ENCODE peak calls at places on chromosome 2, in six cellular contexts. M is activated naive CD4-positive, alpha-beta T cell; U is aorta; N is omental fat pad; O is Daoy; K is stimulated activated CD8-positive, alpha-beta memory T cell treated with anti-CD3 and anti-CD28 coated beads, Interleukin-7, amount 100 ng/mL, for 1 hour. C is an unnamed sample.

GRCh38 chr2:72533767-72534166 is 292.1 kb downstream of the EXOC6B start:
- DNase-seq in K (no peak), U (no peak), M (no peak), O (peak; percentile 11), N (no peak), C (no peak)

GRCh38 chr2:234495801-234496441 is 960 bp downstream of the ARL4C start:
- DNase-seq in K (no peak), U (peak; percentile 80), N (no peak), M (peak; percentile 29), O (peak; percentile 53), C (peak; percentile 81)

GRCh38 chr2:203733683-203734082 is 27.2 kb downstream of the CD28 start:
- DNase-seq in K (no peak), M (no peak), O (no peak), N (no peak), U (no peak), C (no peak)

GRCh38 chr2:129912066-129912820 is 67.2 kb upstream of the RAB6C start:
- DNase-seq in K (no peak), M (no peak), N (no peak), O (no peak), U (no peak), C (no peak)

GRCh38 chr2:97708608-97709007 is 4.8 kb upstream of the ZAP70 start:
- DNase-seq in N (no peak), U (peak; percentile 20), K (no peak), O (no peak), M (no peak), C (peak; percentile 21)

GRCh38 chr2:33681333-33681732 is 82.2 kb upstream of the FAM98A start:
- DNase-seq in U (no peak), O (no peak), K (no peak), M (no peak), N (no peak), C (no peak)

GRCh38 chr2:2590796-2591541 is 259.9 kb upstream of the MYT1L start:
- DNase-seq in M (no peak), O (no peak), K (no peak), N (no peak), U (no peak), C (no peak)

GRCh38 chr2:69012310-69013122 is 463 bp upstream of the ANTXR1 start:
- DNase-seq in U (peak; percentile 93), N (peak; percentile 55), O (peak; percentile 54), M (peak; percentile 28), K (no peak), C (peak; percentile 76)

GRCh38 chr2:33321236-33321731 is 155.2 kb upstream of the RASGRP3 start:
- DNase-seq in M (no peak), U (no peak), N (no peak), K (no peak), O (peak; percentile 75), C (no peak)

GRCh38 chr2:30758315-30758714 is 48.9 kb downstream of the CAPN13 start:
- DNase-seq in M (no peak), N (no peak), U (no peak), K (no peak), O (no peak), C (no peak)

GRCh38 chr2:216879727-216880508 is 20.1 kb upstream of the TNP1 start:
- DNase-seq in O (no peak), K (no peak), M (no peak), U (no peak), N (no peak), C (no peak)

GRCh38 chr2:58906151-58906645 is 665.1 kb upstream of the FANCL start:
- DNase-seq in O (no peak), M (no peak), N (no peak), K (no peak), U (no peak), C (no peak)

GRCh38 chr2:22683911-22684310 is 701.1 kb upstream of the KLHL29 start:
- DNase-seq in K (no peak), U (no peak), N (no peak), O (no peak), M (no peak), C (no peak)

GRCh38 chr2:140994856-140995255 is 1136.0 kb downstream of the LRP1B start:
- DNase-seq in O (no peak), K (no peak), M (no peak), N (no peak), U (no peak), C (no peak)

GRCh38 chr2:147331790-147332419 is 512.9 kb upstream of the ACVR2A start:
- DNase-seq in O (no peak), K (peak; percentile 21), M (peak; percentile 8), U (no peak), N (no peak), C (no peak)

GRCh38 chr2:230654057-230654456 is 58.6 kb upstream of the CAB39 start:
- DNase-seq in N (no peak), O (no peak), U (peak; percentile 54), M (no peak), K (no peak), C (no peak)

GRCh38 chr2:234590076-234590475 is 93.2 kb upstream of the ARL4C start:
- DNase-seq in N (no peak), M (no peak), K (no peak), U (no peak), O (no peak), C (no peak)

GRCh38 chr2:231701456-231702373 is 6.6 kb upstream of the PTMA start:
- DNase-seq in K (no peak), N (no peak), M (no peak), O (peak; percentile 61), U (no peak), C (peak; percentile 89)

GRCh38 chr2:239298126-239298804 is 102.6 kb downstream of the HDAC4 start:
- DNase-seq in K (peak; percentile 38), O (peak; percentile 23), N (no peak), U (peak; percentile 61), M (peak; percentile 58), C (peak; percentile 48)

GRCh38 chr2:190407662-190408537 is at the start of gene MFSD6:
- DNase-seq in N (no peak), O (peak; percentile 59), U (peak; percentile 87), K (peak; percentile 30), M (peak; percentile 66), C (no peak)

GRCh38 chr2:52861606-52862005 is 906.0 kb upstream of the CHAC2 start:
- DNase-seq in M (no peak), O (no peak), K (no peak), N (no peak), U (no peak), C (no peak)

GRCh38 chr2:121480826-121481225 is 49.9 kb upstream of the RNU4ATAC start:
- DNase-seq in U (no peak), K (no peak), M (no peak), O (peak; percentile 88), N (no peak), C (no peak)

GRCh38 chr2:152646264-152646663 is 71.0 kb downstream of the PRPF40A start:
- DNase-seq in K (no peak), U (no peak), O (no peak), M (no peak), N (no peak), C (no peak)

GRCh38 chr2:144682248-144682647 is 162.3 kb upstream of the ZEB2 start:
- DNase-seq in K (no peak), U (no peak), M (no peak), O (no peak), N (no peak), C (no peak)

GRCh38 chr2:165016772-165017411 is 61.6 kb upstream of the SLC38A11 start:
- DNase-seq in N (no peak), K (no peak), M (no peak), O (peak; percentile 58), U (no peak), C (no peak)

GRCh38 chr2:9108210-9108967 is 98.2 kb upstream of the ASAP2 start:
- DNase-seq in U (peak; percentile 70), O (no peak), K (no peak), N (no peak), M (no peak), C (no peak)

GRCh38 chr2:229160180-229160579 is 110.9 kb downstream of the PID1 start:
- DNase-seq in K (no peak), N (no peak), M (no peak), O (no peak), U (no peak), C (no peak)

GRCh38 chr2:65402780-65403528 is 29.4 kb downstream of the SPRED2 start:
- DNase-seq in N (no peak), U (no peak), O (no peak), K (no peak), M (no peak), C (no peak)

GRCh38 chr2:226721541-226721940 is 78.1 kb downstream of the IRS1 start:
- DNase-seq in O (no peak), N (no peak), K (no peak), U (no peak), M (no peak), C (peak; percentile 61)

GRCh38 chr2:136327162-136327852 is 209.4 kb upstream of the CXCR4 start:
- DNase-seq in K (peak; percentile 41), N (no peak), U (no peak), O (peak; percentile 77), M (peak; percentile 60), C (no peak)

GRCh38 chr2:105861198-105861597 is 116.5 kb downstream of the NCK2 start:
- DNase-seq in K (no peak), N (no peak), U (peak; percentile 30), O (no peak), M (no peak), C (no peak)

C was measured in suprapubic skin.